ENCODE peak calls at places on chromosomes 5 and 9, in five cellular contexts. One of them, this sample, is unnamed.
A peak's percentile ranks its signal among the peaks of the same experiment; 100 is the strongest.

GRCh38 chr5:84255318-84255717 is 129.4 kb downstream of the EDIL3 start:
- DNase-seq in CD4-positive, alpha-beta T cell: no peak
- DNase-seq in astrocyte: peak; percentile 24
- DNase-seq in body of pancreas: no peak
- DNase-seq in cardiac fibroblast: peak; percentile 64
- DNase-seq in this sample: no peak

GRCh38 chr5:6581090-6581489 is 51.8 kb downstream of the NSUN2 start:
- DNase-seq in astrocyte: peak; percentile 46
- DNase-seq in CD4-positive, alpha-beta T cell: no peak
- DNase-seq in body of pancreas: no peak
- DNase-seq in cardiac fibroblast: no peak
- DNase-seq in this sample: no peak

GRCh38 chr9:80995759-80996158 is 693.6 kb downstream of the TLE1 start:
- DNase-seq in cardiac fibroblast: peak; percentile 36
- DNase-seq in CD4-positive, alpha-beta T cell: no peak
- DNase-seq in astrocyte: peak; percentile 59
- DNase-seq in body of pancreas: no peak
- DNase-seq in this sample: no peak

GRCh38 chr9:83154087-83154736 is 91.3 kb upstream of the RASEF start:
- DNase-seq in astrocyte: peak; percentile 78
- DNase-seq in CD4-positive, alpha-beta T cell: no peak
- DNase-seq in body of pancreas: peak; percentile 94
- DNase-seq in cardiac fibroblast: peak; percentile 4
- DNase-seq in this sample: no peak

GRCh38 chr5:2739360-2740050 is 12.0 kb downstream of the IRX2 start:
- DNase-seq in cardiac fibroblast: no peak
- DNase-seq in CD4-positive, alpha-beta T cell: no peak
- DNase-seq in astrocyte: no peak
- DNase-seq in body of pancreas: no peak
- DNase-seq in this sample: no peak

GRCh38 chr9:113509463-113509862 is 45.9 kb downstream of the RGS3 start:
- DNase-seq in cardiac fibroblast: peak; percentile 64
- DNase-seq in astrocyte: peak; percentile 84
- DNase-seq in CD4-positive, alpha-beta T cell: no peak
- DNase-seq in body of pancreas: no peak
- DNase-seq in this sample: no peak

GRCh38 chr5:83636141-83636540 is 84.5 kb downstream of the HAPLN1 start:
- DNase-seq in body of pancreas: no peak
- DNase-seq in CD4-positive, alpha-beta T cell: no peak
- DNase-seq in cardiac fibroblast: no peak
- DNase-seq in astrocyte: peak; percentile 66
- DNase-seq in this sample: no peak

GRCh38 chr5:76219636-76220035 is 136.5 kb downstream of the SV2C start:
- DNase-seq in body of pancreas: no peak
- DNase-seq in astrocyte: no peak
- DNase-seq in cardiac fibroblast: no peak
- DNase-seq in CD4-positive, alpha-beta T cell: no peak
- DNase-seq in this sample: no peak

GRCh38 chr9:134606951-134607733 is 34.5 kb upstream of the COL5A1 start:
- DNase-seq in astrocyte: peak; percentile 32
- DNase-seq in body of pancreas: no peak
- DNase-seq in cardiac fibroblast: no peak
- DNase-seq in CD4-positive, alpha-beta T cell: no peak
- DNase-seq in this sample: no peak

GRCh38 chr5:168723037-168723436 is 143.9 kb upstream of the PANK3 start:
- DNase-seq in astrocyte: no peak
- DNase-seq in cardiac fibroblast: no peak
- DNase-seq in body of pancreas: no peak
- DNase-seq in CD4-positive, alpha-beta T cell: no peak
- DNase-seq in this sample: no peak

GRCh38 chr5:157343842-157344790 is 78.2 kb downstream of the CYFIP2 start:
- DNase-seq in CD4-positive, alpha-beta T cell: no peak
- DNase-seq in cardiac fibroblast: no peak
- DNase-seq in astrocyte: no peak
- DNase-seq in body of pancreas: no peak
- DNase-seq in this sample: no peak

GRCh38 chr9:108668191-108668940 is 187.4 kb downstream of the ACTL7B start:
- DNase-seq in astrocyte: no peak
- DNase-seq in CD4-positive, alpha-beta T cell: no peak
- DNase-seq in body of pancreas: no peak
- DNase-seq in cardiac fibroblast: no peak
- DNase-seq in this sample: no peak

GRCh38 chr5:100647461-100648230 is 112.5 kb downstream of the FAM174A start:
- DNase-seq in cardiac fibroblast: peak; percentile 24
- DNase-seq in CD4-positive, alpha-beta T cell: no peak
- DNase-seq in body of pancreas: peak; percentile 71
- DNase-seq in astrocyte: peak; percentile 27
- DNase-seq in this sample: no peak

GRCh38 chr9:6045364-6045763 is 29.9 kb upstream of the RANBP6 start:
- DNase-seq in astrocyte: no peak
- DNase-seq in CD4-positive, alpha-beta T cell: no peak
- DNase-seq in cardiac fibroblast: no peak
- DNase-seq in body of pancreas: no peak
- DNase-seq in this sample: no peak

GRCh38 chr9:109918359-109919163 is 138.6 kb downstream of the PALM2AKAP2 start:
- DNase-seq in astrocyte: no peak
- DNase-seq in body of pancreas: no peak
- DNase-seq in CD4-positive, alpha-beta T cell: no peak
- DNase-seq in cardiac fibroblast: no peak
- DNase-seq in this sample: no peak

GRCh38 chr9:94779101-94779500 is 52.6 kb downstream of the AOPEP start:
- DNase-seq in CD4-positive, alpha-beta T cell: no peak
- DNase-seq in body of pancreas: no peak
- DNase-seq in astrocyte: no peak
- DNase-seq in cardiac fibroblast: no peak
- DNase-seq in this sample: no peak
- TF ChIP-seq CTCF in CD4-positive, alpha-beta T cell: no peak
- TF ChIP-seq CTCF in body of pancreas: no peak
- TF ChIP-seq CTCF in astrocyte: no peak
- TF ChIP-seq CTCF in cardiac fibroblast: no peak
- TF ChIP-seq CTCF in this sample: no peak

DNA sequence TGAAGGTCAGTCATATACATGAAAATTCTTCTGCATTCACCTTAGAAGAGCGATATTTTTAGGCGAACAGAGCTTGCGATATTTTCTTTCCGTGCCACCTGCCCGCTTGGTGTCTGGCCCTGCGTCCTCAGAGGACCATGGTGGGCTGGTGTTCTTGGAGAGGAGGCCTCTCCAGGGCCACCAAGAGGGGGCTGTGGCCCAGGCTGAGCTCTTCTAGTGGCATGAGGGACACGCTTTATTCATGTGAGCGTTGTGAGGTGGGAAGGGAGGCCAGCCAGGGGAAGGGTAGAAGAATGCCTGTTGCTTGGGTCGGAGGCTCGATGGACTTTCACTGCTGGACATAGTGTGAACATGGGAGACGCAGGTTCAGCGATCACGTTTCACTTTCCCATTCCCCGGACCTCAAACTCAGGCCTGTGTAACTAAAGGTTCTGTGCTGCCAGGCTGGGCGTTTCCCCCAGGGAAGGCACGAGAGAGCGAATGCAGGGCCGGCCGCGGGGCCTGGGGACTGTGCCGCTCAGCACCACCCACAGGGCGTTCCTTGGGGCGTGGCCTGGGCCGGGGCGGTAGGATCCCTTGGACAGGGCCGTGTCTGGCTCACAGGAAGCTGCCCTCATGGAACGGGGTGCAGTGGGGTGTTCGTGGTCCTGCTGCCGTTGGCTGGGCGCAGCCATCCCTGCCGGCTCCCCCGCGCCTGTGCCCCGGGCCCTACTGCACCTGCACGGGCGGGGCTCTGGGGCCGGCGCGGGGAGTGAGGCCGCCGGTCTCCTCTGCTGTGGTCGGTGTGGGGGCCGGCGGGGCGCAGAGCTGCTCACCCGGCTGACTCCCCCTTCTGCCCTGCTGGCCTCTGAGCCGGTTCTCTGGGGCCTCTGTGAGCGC is 40.7 kb upstream of the CLPTM1L start:
- DNase-seq in body of pancreas: peak; percentile 92
- DNase-seq in CD4-positive, alpha-beta T cell: peak; percentile 77
- DNase-seq in astrocyte: peak; percentile 4
- DNase-seq in cardiac fibroblast: peak; percentile 60
- DNase-seq in this sample: peak; percentile 62
- TF ChIP-seq CTCF in body of pancreas: peak; percentile 12
- TF ChIP-seq CTCF in CD4-positive, alpha-beta T cell: no peak
- TF ChIP-seq CTCF in astrocyte: no peak
- TF ChIP-seq CTCF in cardiac fibroblast: no peak
- TF ChIP-seq CTCF in this sample: no peak

GRCh38 chr5:38556599-38557308 is at the start of gene LIFR:
- DNase-seq in astrocyte: peak; percentile 72
- DNase-seq in cardiac fibroblast: peak; percentile 88
- DNase-seq in CD4-positive, alpha-beta T cell: peak; percentile 21
- DNase-seq in body of pancreas: peak; percentile 86
- DNase-seq in this sample: peak; percentile 36

GRCh38 chr5:38556115-38556598 is 289 bp downstream of the LIFR start:
- DNase-seq in CD4-positive, alpha-beta T cell: no peak
- DNase-seq in cardiac fibroblast: no peak
- DNase-seq in astrocyte: no peak
- DNase-seq in body of pancreas: no peak
- DNase-seq in this sample: no peak

GRCh38 chr5:38555354-38556114 is 912 bp downstream of the LIFR start:
- DNase-seq in body of pancreas: no peak
- DNase-seq in astrocyte: no peak
- DNase-seq in cardiac fibroblast: no peak
- DNase-seq in CD4-positive, alpha-beta T cell: no peak
- DNase-seq in this sample: no peak

GRCh38 chr5:38557792-38558191 is 1.3 kb upstream of the LIFR start:
- DNase-seq in astrocyte: no peak
- DNase-seq in CD4-positive, alpha-beta T cell: no peak
- DNase-seq in cardiac fibroblast: no peak
- DNase-seq in body of pancreas: no peak
- DNase-seq in this sample: no peak

GRCh38 chr5:38557309-38557710 is 864 bp upstream of the LIFR start:
- DNase-seq in astrocyte: no peak
- DNase-seq in cardiac fibroblast: no peak
- DNase-seq in CD4-positive, alpha-beta T cell: no peak
- DNase-seq in body of pancreas: peak; percentile 20
- DNase-seq in this sample: no peak
- TF ChIP-seq CTCF in astrocyte: no peak
- TF ChIP-seq CTCF in cardiac fibroblast: no peak
- TF ChIP-seq CTCF in CD4-positive, alpha-beta T cell: no peak
- TF ChIP-seq CTCF in body of pancreas: no peak
- TF ChIP-seq CTCF in this sample: no peak

DNA sequence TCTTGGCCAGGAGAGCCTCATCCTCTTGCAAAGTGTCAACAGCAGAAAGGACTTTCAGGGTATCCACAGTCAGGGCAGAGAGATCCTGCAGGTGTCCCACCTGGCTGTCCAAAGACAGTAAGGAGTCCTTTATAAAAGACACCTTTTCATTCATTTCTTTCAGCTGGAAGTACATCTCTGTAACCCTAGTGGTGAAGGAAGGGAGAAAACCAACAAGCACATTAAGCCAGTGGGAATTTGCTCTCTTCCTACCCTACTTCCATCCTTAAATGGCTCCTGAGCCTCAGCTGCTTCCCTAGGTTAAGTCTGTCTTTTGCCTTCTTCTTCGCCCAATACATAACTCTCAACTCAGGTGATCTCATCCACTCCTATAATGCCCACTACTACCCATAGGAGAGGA is 124.8 kb downstream of the TRPM6 start:
- DNase-seq in astrocyte: no peak
- DNase-seq in body of pancreas: no peak
- DNase-seq in CD4-positive, alpha-beta T cell: no peak
- DNase-seq in cardiac fibroblast: no peak
- DNase-seq in this sample: no peak
- TF ChIP-seq CTCF in astrocyte: no peak
- TF ChIP-seq CTCF in body of pancreas: no peak
- TF ChIP-seq CTCF in CD4-positive, alpha-beta T cell: no peak
- TF ChIP-seq CTCF in cardiac fibroblast: no peak
- TF ChIP-seq CTCF in this sample: no peak

GRCh38 chr5:129074903-129075302 is 19.6 kb upstream of the ISOC1 start:
- DNase-seq in cardiac fibroblast: no peak
- DNase-seq in astrocyte: no peak
- DNase-seq in body of pancreas: no peak
- DNase-seq in CD4-positive, alpha-beta T cell: no peak
- DNase-seq in this sample: no peak

GRCh38 chr5:129079496-129079895 is 15.1 kb upstream of the ISOC1 start:
- DNase-seq in cardiac fibroblast: no peak
- DNase-seq in CD4-positive, alpha-beta T cell: no peak
- DNase-seq in astrocyte: no peak
- DNase-seq in body of pancreas: no peak
- DNase-seq in this sample: no peak

GRCh38 chr5:129077433-129078075 is 17.0 kb upstream of the ISOC1 start:
- DNase-seq in CD4-positive, alpha-beta T cell: no peak
- DNase-seq in astrocyte: no peak
- DNase-seq in body of pancreas: no peak
- DNase-seq in cardiac fibroblast: no peak
- DNase-seq in this sample: no peak

GRCh38 chr5:129078247-129078646 is 16.3 kb upstream of the ISOC1 start:
- DNase-seq in CD4-positive, alpha-beta T cell: no peak
- DNase-seq in astrocyte: no peak
- DNase-seq in body of pancreas: no peak
- DNase-seq in cardiac fibroblast: no peak
- DNase-seq in this sample: no peak

DNA sequence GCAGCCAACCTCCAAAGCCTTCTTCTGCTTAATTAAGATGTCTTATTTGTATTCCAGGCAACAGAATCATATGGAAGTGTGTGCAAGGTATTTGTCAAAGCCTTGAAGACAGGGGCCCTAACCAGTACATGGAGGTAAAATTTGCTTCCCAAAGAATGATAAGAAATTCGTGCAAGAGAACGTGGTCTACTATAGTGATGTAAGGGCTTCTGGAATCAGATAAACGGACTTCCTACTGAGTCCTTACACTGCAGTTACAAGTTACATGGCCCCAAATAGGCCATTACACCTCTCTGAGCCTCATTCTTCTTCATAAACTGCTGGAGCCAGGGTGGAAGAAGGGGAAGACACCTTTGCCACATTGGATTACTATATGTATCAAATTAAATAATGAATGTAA is 15.9 kb upstream of the ISOC1 start:
- DNase-seq in CD4-positive, alpha-beta T cell: no peak
- DNase-seq in body of pancreas: no peak
- DNase-seq in astrocyte: no peak
- DNase-seq in cardiac fibroblast: no peak
- DNase-seq in this sample: no peak
- TF ChIP-seq CTCF in CD4-positive, alpha-beta T cell: no peak
- TF ChIP-seq CTCF in body of pancreas: no peak
- TF ChIP-seq CTCF in astrocyte: no peak
- TF ChIP-seq CTCF in cardiac fibroblast: no peak
- TF ChIP-seq CTCF in this sample: no peak